ENCODE peak calls at places on chromosome 22, in six cellular contexts. X is stimulated activated CD4-positive, alpha-beta T cell treated with anti-CD3 and anti-CD28 coated beads, TNF-alpha, amount 100 ng/mL, for 1 hour; T is activated CD4-positive, alpha-beta T cell treated with anti-CD3 and anti-CD28 coated beads, Interleukin-2, amount 50 U/mL, for 1 hour; U is activated CD8-positive, alpha-beta memory T cell treated with anti-CD3 and anti-CD28 coated beads, Interleukin-2, amount 50 U/mL, for 4 hours; E is NCI-H510A treated with DMSO at 0.1 percent for 48 hours; V is choroid plexus epithelial cell. L is an unnamed sample.

GRCh38 chr22:23121026-23121823 is 20.6 kb downstream of the RSPH14 start:
- DNase-seq in T (no peak), U (no peak), V (no peak), X (no peak), E (no peak), L (no peak)

GRCh38 chr22:37818397-37819099 is 4.6 kb upstream of the GALR3 start:
- DNase-seq in X (peak; percentile 50), U (peak; percentile 65), V (peak; percentile 57), E (no peak), T (peak; percentile 69), L (peak; percentile 57)

GRCh38 chr22:35335936-35336781 is 36.5 kb downstream of the TOM1 start:
- DNase-seq in T (no peak), E (no peak), U (no peak), V (no peak), X (no peak), L (no peak)

GRCh38 chr22:49753961-49754673 is 73.6 kb downstream of the BRD1 start:
- DNase-seq in X (no peak), E (peak; percentile 50), T (no peak), V (no peak), U (no peak), L (no peak)

GRCh38 chr22:44971651-44972362 is 38.0 kb downstream of the PHF21B start:
- DNase-seq in V (no peak), T (no peak), U (no peak), E (no peak), X (no peak), L (no peak)

GRCh38 chr22:46576556-46577351 is 39.3 kb upstream of the CELSR1 start:
- DNase-seq in E (no peak), T (peak; percentile 58), V (peak; percentile 46), X (peak; percentile 50), U (peak; percentile 71), L (peak; percentile 68)

GRCh38 chr22:22576244-22576988 is 17.4 kb upstream of the PRAME start:
- DNase-seq in V (peak; percentile 71), U (peak; percentile 37), E (no peak), X (peak; percentile 21), T (peak; percentile 19), L (no peak)

GRCh38 chr22:45235851-45236342 is 4.8 kb downstream of the KIAA0930 start:
- DNase-seq in T (no peak), U (no peak), X (no peak), V (no peak), E (peak; percentile 22), L (no peak)

GRCh38 chr22:46072981-46073682 is 77.2 kb upstream of the PPARA start:
- DNase-seq in E (no peak), T (no peak), V (no peak), U (peak; percentile 1), X (no peak), L (no peak)

GRCh38 chr22:39705386-39705785 is 134.8 kb downstream of the CACNA1I start:
- DNase-seq in X (no peak), T (no peak), E (no peak), V (no peak), U (no peak), L (no peak)

GRCh38 chr22:31286360-31287255 is 5.7 kb downstream of the PIK3IP1 start:
- DNase-seq in V (peak; percentile 79), T (peak; percentile 57), E (no peak), U (peak; percentile 55), X (no peak), L (peak; percentile 86)

GRCh38 chr22:25979968-25980367 is 189.3 kb upstream of the SEZ6L start:
- DNase-seq in V (no peak), X (no peak), U (no peak), T (no peak), E (no peak), L (no peak)

GRCh38 chr22:18979957-18980356 is 43.9 kb upstream of the PRODH start:
- DNase-seq in T (no peak), U (no peak), X (no peak), V (no peak), E (no peak), L (no peak)

GRCh38 chr22:47125603-47126002 is 363.2 kb downstream of the TBC1D22A start:
- DNase-seq in T (no peak), X (no peak), E (no peak), U (no peak), V (no peak), L (no peak)

GRCh38 chr22:44406581-44407403 is 91.2 kb downstream of the RTL6 start:
- DNase-seq in X (no peak), E (no peak), U (no peak), T (no peak), V (peak; percentile 16), L (no peak)

GRCh38 chr22:50342651-50343540 is at the start of gene PPP6R2:
- DNase-seq in V (peak; percentile 76), T (peak; percentile 85), U (peak; percentile 91), X (peak; percentile 95), E (peak; percentile 50), L (peak; percentile 84)

GRCh38 chr22:46684706-46685105 is 53.3 kb downstream of the CERK start:
- DNase-seq in V (no peak), X (no peak), U (no peak), T (no peak), E (peak; percentile 45), L (no peak)

GRCh38 chr22:48319321-48320047 is 1508.2 kb downstream of the BRD1 start:
- DNase-seq in E (no peak), T (no peak), V (no peak), X (no peak), U (no peak), L (no peak)

GRCh38 chr22:22941831-22942510 is 54.4 kb downstream of the IGLL5 start:
- DNase-seq in E (no peak), X (no peak), V (no peak), T (no peak), U (peak; percentile 13), L (no peak)

GRCh38 chr22:35044607-35045390 is 21.2 kb upstream of the ISX start:
- DNase-seq in E (no peak), U (no peak), V (no peak), X (no peak), T (no peak), L (no peak)

GRCh38 chr22:41746563-41747400 is 47.5 kb downstream of the MEI1 start:
- DNase-seq in E (peak; percentile 52), X (peak; percentile 22), V (peak; percentile 90), T (peak; percentile 47), U (peak; percentile 45), L (peak; percentile 46)

GRCh38 chr22:41367680-41368542 is 13.8 kb upstream of the TEF start:
- DNase-seq in U (no peak), V (peak; percentile 68), T (no peak), X (no peak), E (peak; percentile 12), L (no peak)

GRCh38 chr22:33389927-33390326 is 331.7 kb upstream of the SYN3 start:
- DNase-seq in X (no peak), U (no peak), T (no peak), V (peak; percentile 20), E (peak; percentile 3), L (no peak)

GRCh38 chr22:44111562-44112155 is 69.1 kb upstream of the PARVG start:
- DNase-seq in X (no peak), U (no peak), V (no peak), E (no peak), T (no peak), L (no peak)

GRCh38 chr22:44458044-44459020 is 39.7 kb downstream of the RTL6 start:
- DNase-seq in U (no peak), T (no peak), V (no peak), X (no peak), E (no peak), L (no peak)

GRCh38 chr22:36933629-36934028 is 20.2 kb downstream of the CSF2RB start:
- DNase-seq in V (no peak), T (no peak), E (no peak), X (no peak), U (no peak), L (no peak)

GRCh38 chr22:48372395-48372794 is 1455.3 kb downstream of the BRD1 start:
- DNase-seq in E (no peak), U (no peak), T (no peak), V (no peak), X (no peak), L (no peak)

GRCh38 chr22:22669093-22669492 is 24.7 kb downstream of the GGTLC2 start:
- DNase-seq in E (no peak), V (no peak), X (no peak), U (no peak), T (no peak), L (no peak)

GRCh38 chr22:42367980-42368378 is 64.2 kb downstream of the NFAM1 start:
- DNase-seq in X (no peak), T (no peak), U (no peak), V (no peak), E (no peak), L (no peak)

GRCh38 chr22:49590381-49590780 is 237.3 kb downstream of the BRD1 start:
- DNase-seq in X (no peak), T (no peak), V (no peak), E (no peak), U (no peak), L (no peak)

GRCh38 chr22:45553333-45554039 is 50.8 kb downstream of the FBLN1 start:
- DNase-seq in E (peak; percentile 43), T (peak; percentile 47), U (peak; percentile 52), X (peak; percentile 27), V (peak; percentile 91), L (peak; percentile 9)

GRCh38 chr22:25845985-25846745 is 104.2 kb downstream of the MYO18B start:
- DNase-seq in T (no peak), U (no peak), V (no peak), X (no peak), E (no peak), L (no peak)

GRCh38 chr22:25054943-25055511 is 102.5 kb downstream of the KIAA1671 start:
- DNase-seq in T (no peak), V (no peak), E (no peak), U (no peak), X (no peak), L (no peak)